ENCODE peak calls at places on chromosome 12, in seven cellular contexts. One of them, this sample, is unnamed.

GRCh38 chr12:128820723-128821432 is 2.9 kb downstream of the SLC15A4 start:
- DNase-seq in neural progenitor cell: no peak
- DNase-seq in keratinocyte: no peak
- DNase-seq in endodermal cell: no peak
- DNase-seq in K562: no peak
- DNase-seq in mesendoderm: peak; percentile 24
- DNase-seq in DND-41: peak; percentile 43
- DNase-seq in this sample: no peak

GRCh38 chr12:102631274-102631673 is 150.9 kb upstream of the IGF1 start:
- DNase-seq in DND-41: no peak
- DNase-seq in endodermal cell: no peak
- DNase-seq in neural progenitor cell: no peak
- DNase-seq in K562: no peak
- DNase-seq in keratinocyte: no peak
- DNase-seq in mesendoderm: peak; percentile 30
- DNase-seq in this sample: no peak

GRCh38 chr12:34396006-34396860 is 373.9 kb downstream of the ALG10 start:
- DNase-seq in neural progenitor cell: no peak
- DNase-seq in K562: no peak
- DNase-seq in endodermal cell: peak; percentile 32
- DNase-seq in DND-41: no peak
- DNase-seq in keratinocyte: no peak
- DNase-seq in mesendoderm: no peak
- DNase-seq in this sample: no peak

GRCh38 chr12:89138048-89138852 is 214.1 kb downstream of the DUSP6 start:
- DNase-seq in mesendoderm: no peak
- DNase-seq in endodermal cell: no peak
- DNase-seq in keratinocyte: no peak
- DNase-seq in K562: no peak
- DNase-seq in neural progenitor cell: no peak
- DNase-seq in DND-41: no peak
- DNase-seq in this sample: no peak

GRCh38 chr12:66387067-66387466 is 84.8 kb downstream of the HELB start:
- DNase-seq in DND-41: no peak
- DNase-seq in endodermal cell: no peak
- DNase-seq in keratinocyte: no peak
- DNase-seq in neural progenitor cell: no peak
- DNase-seq in K562: no peak
- DNase-seq in mesendoderm: peak; percentile 51
- DNase-seq in this sample: no peak

GRCh38 chr12:62191747-62192485 is 68.3 kb upstream of the USP15 start:
- DNase-seq in DND-41: peak; percentile 10
- DNase-seq in mesendoderm: peak; percentile 59
- DNase-seq in endodermal cell: peak; percentile 78
- DNase-seq in neural progenitor cell: peak; percentile 55
- DNase-seq in K562: no peak
- DNase-seq in keratinocyte: no peak
- DNase-seq in this sample: no peak

GRCh38 chr12:2110841-2111566 is 58.2 kb downstream of the CACNA1C start:
- DNase-seq in neural progenitor cell: no peak
- DNase-seq in DND-41: no peak
- DNase-seq in mesendoderm: no peak
- DNase-seq in keratinocyte: no peak
- DNase-seq in endodermal cell: no peak
- DNase-seq in K562: no peak
- DNase-seq in this sample: no peak

GRCh38 chr12:20367731-20368652 is at the start of gene PDE3A:
- DNase-seq in mesendoderm: peak; percentile 90
- DNase-seq in neural progenitor cell: peak; percentile 87
- DNase-seq in keratinocyte: no peak
- DNase-seq in K562: no peak
- DNase-seq in endodermal cell: peak; percentile 94
- DNase-seq in DND-41: no peak
- DNase-seq in this sample: no peak

DNA sequence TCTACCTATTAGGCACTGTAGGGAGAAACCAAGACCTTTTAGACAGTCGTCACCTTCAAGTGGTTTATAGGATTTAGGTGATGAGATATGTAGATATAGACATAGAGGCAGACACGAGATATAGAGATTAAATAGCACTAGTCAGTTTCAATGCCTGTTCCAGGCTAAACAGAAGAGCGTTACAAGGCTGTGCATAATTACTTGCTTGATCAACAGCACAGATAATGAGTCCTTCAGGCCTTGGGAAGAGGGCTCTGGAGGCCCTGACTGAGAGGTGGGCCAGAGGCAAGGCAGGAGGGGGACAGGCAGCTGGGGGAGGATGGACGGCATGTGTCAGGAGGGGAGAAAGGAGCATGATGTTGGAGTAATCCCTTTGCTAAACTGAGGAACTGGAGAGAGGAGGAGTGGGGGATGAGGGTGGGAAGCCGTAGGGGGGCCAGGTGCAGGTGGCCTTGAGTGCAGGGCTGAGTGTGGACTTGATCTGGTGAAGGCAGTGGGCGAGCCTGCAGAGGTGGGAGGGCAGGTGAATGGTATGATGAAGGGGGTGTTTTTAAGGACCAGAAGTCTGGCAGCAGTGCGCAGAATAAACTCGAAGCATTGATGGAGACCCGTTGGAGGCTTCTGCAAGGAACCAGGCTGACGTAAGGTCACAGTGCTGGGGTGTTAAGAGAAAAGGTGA is 43.9 kb upstream of the ATP23 start:
- DNase-seq in DND-41: no peak
- DNase-seq in K562: no peak
- DNase-seq in keratinocyte: no peak
- DNase-seq in mesendoderm: peak; percentile 42
- DNase-seq in neural progenitor cell: no peak
- DNase-seq in endodermal cell: peak; percentile 58
- DNase-seq in this sample: no peak
- H3K9ac ChIP-seq in DND-41: no peak overlapping the region
- H3K9ac ChIP-seq in K562: no peak overlapping the region
- H3K9ac ChIP-seq in keratinocyte: peak overlapping the region; percentile 67
- H3K9ac ChIP-seq in mesendoderm: peak overlapping the region; percentile 52
- H3K9ac ChIP-seq in neural progenitor cell: no peak overlapping the region
- H3K9ac ChIP-seq in endodermal cell: peak overlapping the region; percentile 15
- H3K9ac ChIP-seq in this sample: peak overlapping the region; percentile 87

DNA sequence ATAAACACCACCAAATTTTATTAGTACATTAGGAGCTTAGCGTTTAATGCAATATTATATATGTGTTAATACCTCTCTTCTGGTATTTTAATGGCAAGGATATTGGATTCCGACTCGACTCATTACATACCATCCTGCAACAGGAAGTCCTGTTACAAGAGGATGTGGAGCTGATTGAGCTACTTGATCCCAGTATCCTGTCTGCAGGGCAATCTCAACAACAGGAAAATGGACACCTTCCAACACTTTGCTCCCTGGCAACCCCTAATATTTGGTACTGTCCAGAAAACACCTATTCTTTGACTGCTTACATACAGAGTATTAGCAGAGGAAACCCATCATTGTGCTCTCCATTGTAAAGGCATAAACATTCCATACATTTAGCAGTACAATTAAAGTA is 45.2 kb downstream of the VEZT start:
- DNase-seq in DND-41: no peak
- DNase-seq in neural progenitor cell: no peak
- DNase-seq in K562: no peak
- DNase-seq in endodermal cell: no peak
- DNase-seq in mesendoderm: peak; percentile 25
- DNase-seq in keratinocyte: no peak
- DNase-seq in this sample: no peak
- H3K9ac ChIP-seq in DND-41: no peak overlapping the region
- H3K9ac ChIP-seq in neural progenitor cell: no peak overlapping the region
- H3K9ac ChIP-seq in K562: no peak overlapping the region
- H3K9ac ChIP-seq in endodermal cell: no peak overlapping the region
- H3K9ac ChIP-seq in mesendoderm: no peak overlapping the region
- H3K9ac ChIP-seq in keratinocyte: no peak overlapping the region
- H3K9ac ChIP-seq in this sample: no peak overlapping the region

DNA sequence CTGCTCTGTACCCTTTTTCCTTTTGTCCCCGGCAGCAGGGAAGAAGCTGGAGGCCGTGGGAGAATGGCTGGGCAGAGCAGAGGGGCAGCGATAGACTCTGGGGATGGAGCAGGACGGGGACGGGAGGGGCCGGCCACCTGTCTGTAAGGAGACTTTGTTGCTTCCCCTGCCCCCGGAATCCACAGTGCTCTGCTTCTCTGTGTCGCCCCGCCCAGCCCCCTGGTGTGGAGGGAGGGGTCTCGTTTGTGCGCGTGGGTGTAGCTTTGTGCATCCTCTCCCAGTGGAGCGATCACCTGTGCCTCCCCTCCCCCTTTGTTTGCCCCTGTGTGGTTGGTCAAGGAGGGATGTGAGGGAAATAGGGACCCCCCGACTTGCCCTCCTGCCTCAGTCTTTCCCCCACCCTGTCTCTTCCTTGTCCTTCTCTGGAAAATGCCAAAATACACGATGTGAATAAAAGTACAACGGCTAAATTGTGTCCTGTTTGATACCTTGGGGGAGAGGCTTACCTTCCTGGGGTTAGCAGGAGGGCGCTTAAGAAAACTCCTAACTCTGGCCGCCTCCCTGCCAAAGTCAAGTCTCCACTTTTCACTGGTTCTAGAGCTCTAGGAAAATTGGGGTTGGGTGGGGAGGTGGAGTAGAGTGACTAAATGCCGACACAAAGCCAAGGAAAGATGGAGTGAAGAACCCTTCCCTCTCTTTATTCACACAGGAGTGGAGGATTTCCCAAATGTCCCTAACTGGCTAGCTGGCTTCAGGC is 990 bp upstream of the TPI1 start:
- DNase-seq in K562: peak; percentile 65
- DNase-seq in endodermal cell: peak; percentile 80
- DNase-seq in keratinocyte: no peak
- DNase-seq in DND-41: no peak
- DNase-seq in mesendoderm: no peak
- DNase-seq in neural progenitor cell: peak; percentile 31
- DNase-seq in this sample: no peak
- H3K9ac ChIP-seq in K562: peak overlapping the region; percentile 58
- H3K9ac ChIP-seq in endodermal cell: peak overlapping the region; percentile 30
- H3K9ac ChIP-seq in keratinocyte: no peak overlapping the region
- H3K9ac ChIP-seq in DND-41: peak overlapping the region; percentile 80
- H3K9ac ChIP-seq in mesendoderm: peak overlapping the region; percentile 79
- H3K9ac ChIP-seq in neural progenitor cell: no peak overlapping the region
- H3K9ac ChIP-seq in this sample: no peak overlapping the region

GRCh38 chr12:50110762-50111416 is 1.1 kb upstream of the COX14 start:
- DNase-seq in keratinocyte: no peak
- DNase-seq in mesendoderm: peak; percentile 84
- DNase-seq in K562: no peak
- DNase-seq in neural progenitor cell: peak; percentile 60
- DNase-seq in endodermal cell: peak; percentile 92
- DNase-seq in DND-41: no peak
- DNase-seq in this sample: no peak
- H3K9ac ChIP-seq in keratinocyte: no peak overlapping the region
- H3K9ac ChIP-seq in mesendoderm: peak overlapping the region; percentile 34
- H3K9ac ChIP-seq in K562: peak overlapping the region; percentile 43
- H3K9ac ChIP-seq in neural progenitor cell: no peak overlapping the region
- H3K9ac ChIP-seq in endodermal cell: no peak overlapping the region
- H3K9ac ChIP-seq in DND-41: peak overlapping the region; percentile 42
- H3K9ac ChIP-seq in this sample: no peak overlapping the region

GRCh38 chr12:57452937-57453509 is 2.1 kb upstream of the INHBE start:
- DNase-seq in DND-41: peak; percentile 56
- DNase-seq in neural progenitor cell: peak; percentile 89
- DNase-seq in K562: peak; percentile 72
- DNase-seq in mesendoderm: peak; percentile 90
- DNase-seq in keratinocyte: no peak
- DNase-seq in endodermal cell: peak; percentile 99
- DNase-seq in this sample: no peak

GRCh38 chr12:57451233-57451778 is 3.8 kb upstream of the INHBE start:
- DNase-seq in keratinocyte: no peak
- DNase-seq in endodermal cell: no peak
- DNase-seq in DND-41: no peak
- DNase-seq in neural progenitor cell: no peak
- DNase-seq in mesendoderm: no peak
- DNase-seq in K562: no peak
- DNase-seq in this sample: no peak

GRCh38 chr12:57450057-57450456 is 5.0 kb upstream of the INHBE start:
- DNase-seq in keratinocyte: no peak
- DNase-seq in DND-41: no peak
- DNase-seq in endodermal cell: no peak
- DNase-seq in K562: no peak
- DNase-seq in mesendoderm: no peak
- DNase-seq in neural progenitor cell: no peak
- DNase-seq in this sample: no peak

GRCh38 chr12:57454213-57454565 is 918 bp upstream of the INHBE start:
- DNase-seq in DND-41: no peak
- DNase-seq in endodermal cell: no peak
- DNase-seq in mesendoderm: no peak
- DNase-seq in keratinocyte: no peak
- DNase-seq in K562: no peak
- DNase-seq in neural progenitor cell: no peak
- DNase-seq in this sample: no peak

GRCh38 chr12:57452181-57452936 is 2.7 kb upstream of the INHBE start:
- DNase-seq in neural progenitor cell: no peak
- DNase-seq in DND-41: no peak
- DNase-seq in keratinocyte: no peak
- DNase-seq in endodermal cell: peak; percentile 72
- DNase-seq in K562: no peak
- DNase-seq in mesendoderm: peak; percentile 92
- DNase-seq in this sample: no peak
- H3K9ac ChIP-seq in neural progenitor cell: no peak overlapping the region
- H3K9ac ChIP-seq in DND-41: no peak overlapping the region
- H3K9ac ChIP-seq in keratinocyte: no peak overlapping the region
- H3K9ac ChIP-seq in endodermal cell: no peak overlapping the region
- H3K9ac ChIP-seq in K562: peak overlapping the region; percentile 45
- H3K9ac ChIP-seq in mesendoderm: no peak overlapping the region
- H3K9ac ChIP-seq in this sample: no peak overlapping the region

DNA sequence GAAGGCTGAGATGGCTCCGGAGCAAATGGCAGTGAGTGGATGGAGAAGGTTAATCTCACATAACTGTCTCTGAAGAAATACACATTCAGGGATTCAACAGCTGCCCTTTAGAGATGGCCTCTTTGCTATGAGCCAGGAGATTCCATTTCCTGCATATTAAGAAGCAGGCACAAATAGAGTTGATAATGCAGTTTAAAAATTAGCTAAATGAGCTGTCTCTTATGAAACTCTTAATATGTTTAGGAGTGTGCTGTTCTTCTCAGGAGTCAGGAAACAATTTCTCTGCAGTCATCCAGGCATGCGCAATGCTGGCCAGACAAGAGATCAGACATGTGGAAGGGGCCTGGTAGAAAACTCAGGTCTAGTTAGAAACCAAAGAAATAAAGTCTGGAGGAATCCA is 186.0 kb upstream of the RMST start:
- DNase-seq in DND-41: no peak
- DNase-seq in keratinocyte: no peak
- DNase-seq in K562: no peak
- DNase-seq in endodermal cell: no peak
- DNase-seq in neural progenitor cell: no peak
- DNase-seq in mesendoderm: no peak
- DNase-seq in this sample: no peak
- H3K9ac ChIP-seq in DND-41: no peak overlapping the region
- H3K9ac ChIP-seq in keratinocyte: no peak overlapping the region
- H3K9ac ChIP-seq in K562: no peak overlapping the region
- H3K9ac ChIP-seq in endodermal cell: no peak overlapping the region
- H3K9ac ChIP-seq in neural progenitor cell: no peak overlapping the region
- H3K9ac ChIP-seq in mesendoderm: no peak overlapping the region
- H3K9ac ChIP-seq in this sample: no peak overlapping the region

DNA sequence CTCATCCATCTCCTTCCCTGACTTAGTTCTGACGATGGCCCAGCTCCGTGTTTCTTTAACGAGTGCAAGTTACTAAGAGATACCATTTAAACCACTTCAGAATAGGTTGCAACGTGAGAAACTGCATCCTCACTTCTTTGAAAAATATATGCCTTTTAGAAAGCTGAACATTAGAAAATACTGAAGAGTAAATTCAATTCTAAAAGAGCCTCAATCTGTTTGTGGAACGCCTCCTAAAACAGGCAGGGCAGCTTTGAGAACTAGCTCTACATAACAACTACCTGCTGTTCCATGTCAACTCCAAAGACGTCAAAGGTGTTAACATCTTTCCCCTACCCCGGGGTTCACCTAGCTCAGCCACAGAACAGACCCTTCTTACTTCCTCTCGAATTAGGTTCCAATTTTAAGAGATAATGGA is 3.5 kb downstream of the BHLHE41 start:
- DNase-seq in K562: no peak
- DNase-seq in endodermal cell: peak; percentile 67
- DNase-seq in neural progenitor cell: peak; percentile 24
- DNase-seq in mesendoderm: no peak
- DNase-seq in DND-41: no peak
- DNase-seq in keratinocyte: no peak
- DNase-seq in this sample: no peak
- H3K9ac ChIP-seq in K562: no peak overlapping the region
- H3K9ac ChIP-seq in endodermal cell: no peak overlapping the region
- H3K9ac ChIP-seq in neural progenitor cell: no peak overlapping the region
- H3K9ac ChIP-seq in mesendoderm: no peak overlapping the region
- H3K9ac ChIP-seq in DND-41: no peak overlapping the region
- H3K9ac ChIP-seq in keratinocyte: no peak overlapping the region
- H3K9ac ChIP-seq in this sample: no peak overlapping the region